ENCODE peak calls at places on chromosomes 16 and 17, in eight cellular contexts. U is A549, B is GM12878, Z is endothelial cell of umbilical vein, I is H1, G is K562, J is HCT116, N is HepG2. P is an unnamed sample.

GRCh38 chr17:55734128-55734781 is 11.6 kb upstream of the TMEM100 start:
- DNase-seq in U (no peak), B (no peak), Z (peak; percentile 10), I (no peak), G (no peak), J (no peak), N (no peak), P (no peak)

GRCh38 chr16:54048994-54049929 is 237.3 kb downstream of the IRX3 start:
- DNase-seq in U (no peak), B (no peak), Z (no peak), I (peak; percentile 50), G (no peak), J (no peak), N (no peak), P (peak; percentile 73)

GRCh38 chr17:28339431-28339830 is 3.9 kb downstream of the TNFAIP1 start:
- DNase-seq in U (no peak), B (no peak), Z (no peak), I (no peak), G (no peak), J (no peak), N (no peak), P (no peak)

GRCh38 chr16:89697616-89698331 is 3.7 kb downstream of the SPATA2L start:
- DNase-seq in U (no peak), B (no peak), Z (no peak), I (no peak), G (no peak), J (no peak), N (no peak), P (peak; percentile 21)

GRCh38 chr17:65022751-65023421 is 33.7 kb downstream of the GNA13 start:
- DNase-seq in U (peak; percentile 38), B (peak; percentile 96), Z (peak; percentile 40), I (no peak), G (no peak), J (peak; percentile 32), N (peak; percentile 15), P (no peak)

GRCh38 chr16:85514295-85514600 is 98.9 kb upstream of the GSE1 start:
- DNase-seq in U (no peak), B (no peak), Z (no peak), I (no peak), G (no peak), J (no peak), N (no peak), P (no peak)

GRCh38 chr17:79024901-79025737 is 1.1 kb downstream of the C1QTNF1 start:
- DNase-seq in U (no peak), B (no peak), Z (no peak), I (no peak), G (no peak), J (no peak), N (no peak), P (no peak)

GRCh38 chr16:72149676-72150464 is 22.1 kb downstream of the PMFBP1 start:
- DNase-seq in U (no peak), B (no peak), Z (no peak), I (no peak), G (no peak), J (no peak), N (peak; percentile 50), P (peak; percentile 58)

GRCh38 chr17:15237106-15237425 is 28.1 kb downstream of the PMP22 start:
- DNase-seq in U (no peak), B (no peak), Z (no peak), I (no peak), G (no peak), J (no peak), N (peak; percentile 67), P (no peak)

GRCh38 chr17:34581446-34582184 is 2.2 kb downstream of the TMEM132E start:
- DNase-seq in U (no peak), B (no peak), Z (no peak), I (no peak), G (no peak), J (no peak), N (no peak), P (no peak)

GRCh38 chr17:79843917-79844815 is 4.9 kb upstream of the CBX4 start:
- DNase-seq in U (peak; percentile 73), B (no peak), Z (peak; percentile 39), I (no peak), G (no peak), J (no peak), N (no peak), P (peak; percentile 54)

GRCh38 chr16:19375561-19376158 is 42.0 kb upstream of the TMC5 start:
- DNase-seq in U (peak; percentile 73), B (peak; percentile 28), Z (peak; percentile 71), I (peak; percentile 2), G (peak; percentile 70), J (peak; percentile 60), N (peak; percentile 60), P (peak; percentile 57)

GRCh38 chr17:41527076-41528023 is 758 bp downstream of the KRT19 start:
- DNase-seq in U (no peak), B (no peak), Z (no peak), I (no peak), G (peak; percentile 73), J (no peak), N (no peak), P (no peak)

GRCh38 chr16:88339926-88340754 is 42.6 kb upstream of the ZNF469 start:
- DNase-seq in U (no peak), B (no peak), Z (no peak), I (no peak), G (no peak), J (no peak), N (no peak), P (no peak)

GRCh38 chr16:4800290-4801041 is 2.0 kb downstream of the ROGDI start:
- DNase-seq in U (no peak), B (no peak), Z (no peak), I (no peak), G (peak; percentile 49), J (no peak), N (peak; percentile 56), P (peak; percentile 99)

GRCh38 chr17:72476575-72476986 is 355.8 kb downstream of the SOX9 start:
- DNase-seq in U (no peak), B (no peak), Z (no peak), I (peak; percentile 86), G (no peak), J (no peak), N (no peak), P (no peak)

GRCh38 chr17:49407981-49408501 is 6.6 kb downstream of the PHB1 start:
- DNase-seq in U (peak; percentile 97), B (no peak), Z (peak; percentile 65), I (peak; percentile 70), G (peak; percentile 85), J (peak; percentile 50), N (peak; percentile 87), P (peak; percentile 78)

GRCh38 chr17:37368577-37368976 is 7.2 kb upstream of the C17orf78 start:
- DNase-seq in U (no peak), B (no peak), Z (no peak), I (no peak), G (no peak), J (no peak), N (no peak), P (peak; percentile 74)

GRCh38 chr16:56297684-56298083 is 106.4 kb downstream of the GNAO1 start:
- DNase-seq in U (no peak), B (no peak), Z (no peak), I (no peak), G (no peak), J (no peak), N (no peak), P (no peak)

GRCh38 chr17:61520897-61521296 is 68.7 kb downstream of the TBX4 start:
- DNase-seq in U (no peak), B (no peak), Z (no peak), I (no peak), G (no peak), J (no peak), N (no peak), P (no peak)

GRCh38 chr17:16484445-16485169 is 7.4 kb downstream of the LRRC75A start:
- DNase-seq in U (no peak), B (no peak), Z (peak; percentile 21), I (no peak), G (no peak), J (no peak), N (no peak), P (no peak)
- H3K4me3 ChIP-seq in U (no peak overlapping the region), B (no peak overlapping the region), Z (no peak overlapping the region), I (peak overlapping the region; percentile 51), G (no peak overlapping the region), J (no peak overlapping the region), N (no peak overlapping the region), P (no peak overlapping the region)

DNA sequence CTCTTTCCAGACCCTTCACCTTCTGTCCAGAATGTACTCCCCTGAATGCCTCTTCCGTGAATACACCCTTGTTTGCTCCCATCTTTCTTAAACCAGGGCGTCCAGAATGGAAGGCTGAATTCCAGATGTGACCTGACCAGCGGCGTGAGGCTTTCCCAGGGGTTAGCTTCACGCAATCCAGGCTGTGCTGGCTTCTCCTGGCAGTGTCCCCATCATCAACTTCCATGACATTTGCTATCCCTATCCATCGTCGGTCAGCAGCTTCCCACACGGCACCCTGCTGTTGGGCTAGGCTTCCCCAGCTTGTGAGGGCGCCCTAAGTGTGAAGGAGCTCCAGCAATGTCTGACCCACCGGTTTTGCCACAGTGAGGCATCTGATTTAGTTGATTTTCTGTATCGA is 339.8 kb upstream of the TNRC6C start:
- DNase-seq in U (no peak), B (no peak), Z (no peak), I (no peak), G (no peak), J (no peak), N (no peak), P (no peak)
- TF ChIP-seq MAX in U (no peak), B (no peak), Z (no peak), I (no peak), G (no peak), J (no peak), N (no peak), P (no peak)

DNA sequence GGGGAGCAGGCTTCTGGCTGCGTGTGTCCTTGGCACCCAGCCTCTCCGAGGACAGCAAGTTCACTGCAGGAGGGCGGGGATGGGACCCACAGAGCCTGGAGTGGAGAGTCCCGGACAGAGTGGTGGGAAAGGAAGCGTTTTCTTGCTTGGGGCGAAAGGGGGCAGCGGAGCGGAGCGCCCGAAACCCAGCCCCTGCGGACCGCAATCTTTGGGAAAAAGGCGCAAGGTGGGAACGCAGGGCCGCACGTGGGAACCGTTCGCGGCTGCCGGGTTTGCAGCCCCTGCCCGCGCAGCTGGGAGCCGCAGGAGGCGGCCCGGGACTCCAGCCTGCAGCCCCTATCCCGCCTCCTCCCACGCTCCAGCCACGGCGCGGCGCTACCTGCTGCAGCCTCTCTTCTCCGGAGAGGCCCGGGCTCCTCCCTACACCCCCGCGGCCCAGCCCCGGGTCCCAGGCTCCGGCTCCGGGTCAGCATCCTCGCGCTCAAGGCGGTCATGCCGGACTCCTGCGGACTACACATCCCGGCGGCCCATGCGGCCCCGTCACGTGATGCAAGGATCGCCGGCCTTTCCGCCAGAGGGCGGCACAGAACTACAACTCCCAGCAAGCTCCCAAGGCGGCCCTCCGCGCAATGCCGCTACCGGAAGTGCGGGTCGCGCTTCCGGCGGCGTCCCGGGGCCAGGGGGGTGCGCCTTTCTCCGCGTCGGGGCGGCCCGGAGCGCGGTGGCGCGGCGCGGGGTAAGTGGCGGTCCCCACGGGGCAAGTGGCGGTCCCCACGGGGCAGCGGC is at the start of the genes NTHL1 and TSC2:
- DNase-seq in U (peak; percentile 86), B (peak; percentile 82), Z (peak; percentile 97), I (peak; percentile 90), G (peak; percentile 92), J (peak; percentile 91), N (peak; percentile 93), P (peak; percentile 97)
- TF ChIP-seq POLR2A in U (peak; percentile 72), B (peak; percentile 83), Z (peak; percentile 88), I (no peak), G (peak; percentile 67), J (peak; percentile 67), N (peak; percentile 68), P (peak; percentile 42)

DNA sequence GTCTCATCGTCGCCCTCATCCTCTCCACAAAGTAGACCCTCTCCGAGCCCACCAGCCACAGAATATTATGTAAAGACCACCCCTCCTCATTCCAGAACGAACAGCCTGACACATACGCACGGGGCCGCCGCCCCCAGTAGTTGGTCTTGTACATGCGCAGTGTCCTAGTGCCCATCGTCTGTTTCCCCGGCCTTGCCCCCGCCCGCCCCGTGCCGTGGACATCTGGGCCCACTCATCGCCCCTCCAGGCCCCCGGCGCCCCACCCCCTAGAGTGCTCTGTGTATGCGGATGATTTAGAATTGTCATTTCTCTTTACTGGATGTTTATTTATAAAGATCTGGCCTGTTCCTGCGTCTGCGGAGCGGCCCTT is 475 bp upstream of the AMDHD2 start:
- DNase-seq in U (no peak), B (no peak), Z (no peak), I (no peak), G (no peak), J (no peak), N (no peak), P (no peak)
- H3K4me3 ChIP-seq in U (peak overlapping the region; percentile 58), B (peak overlapping the region; percentile 44), Z (no peak overlapping the region), I (peak overlapping the region; percentile 82), G (peak overlapping the region; percentile 6), J (no peak overlapping the region), N (no peak overlapping the region), P (no peak overlapping the region)

P was measured in NB4.